ENCODE peak calls at places on chromosomes 13 and 19, in four cellular contexts. O is EL; F is stimulated activated CD4-positive, alpha-beta T cell treated with anti-CD3 and anti-CD28 coated beads, Interleukin-4, amount 100 ng/mL, for 48 hours; J is anterior cingulate cortex. G is an unnamed sample.

GRCh38 chr19:5864013-5864720 is 6.2 kb downstream of the FUT5 start:
- DNase-seq in O (no peak), F (no peak), J (no peak), G (no peak)

GRCh38 chr19:5050016-5050656 is 81.2 kb downstream of the KDM4B start:
- DNase-seq in O (no peak), F (no peak), J (no peak), G (no peak)

GRCh38 chr19:2770055-2771013 is 12.7 kb downstream of the SGTA start:
- DNase-seq in O (no peak), F (no peak), J (no peak), G (no peak)

GRCh38 chr19:48183356-48183755 is 12.9 kb downstream of the ZSWIM9 start:
- DNase-seq in O (no peak), F (no peak), J (no peak), G (no peak)

GRCh38 chr19:34676697-34677385 is at the start of gene SCGB2B2:
- DNase-seq in O (no peak), F (no peak), J (peak), G (no peak)

GRCh38 chr19:53511933-53512374 is 26.0 kb upstream of the ZNF331 start:
- DNase-seq in O (peak), F (peak), J (no peak), G (peak)

GRCh38 chr13:30088312-30088855 is 219.0 kb downstream of the KATNAL1 start:
- DNase-seq in O (no peak), F (no peak), J (no peak), G (no peak)

GRCh38 chr19:29505034-29505824 is 20.6 kb upstream of the VSTM2B start:
- DNase-seq in O (no peak), F (no peak), J (peak), G (no peak)

GRCh38 chr19:4581381-4582111 is 22.1 kb upstream of the SEMA6B start:
- DNase-seq in O (peak), F (no peak), J (peak), G (no peak)

GRCh38 chr13:75470676-75471075 is 11.3 kb downstream of the TBC1D4 start:
- DNase-seq in O (no peak), F (no peak), J (no peak), G (no peak)

GRCh38 chr13:106573855-106574254 is 5.9 kb upstream of the ARGLU1 start:
- DNase-seq in O (peak), F (no peak), J (no peak), G (peak)

GRCh38 chr13:71017607-71018006 is 849.4 kb downstream of the DACH1 start:
- DNase-seq in O (no peak), F (no peak), J (no peak), G (no peak)

GRCh38 chr13:92640936-92641335 is 585.7 kb upstream of the GPC6 start:
- DNase-seq in O (no peak), F (no peak), J (no peak), G (no peak)

GRCh38 chr13:93233997-93234416 is 7.4 kb downstream of the GPC6 start:
- DNase-seq in O (no peak), F (no peak), J (no peak), G (no peak)

GRCh38 chr13:45728759-45729158 is 26.6 kb downstream of the CBY2 start:
- DNase-seq in O (peak), F (no peak), J (no peak), G (peak)

GRCh38 chr13:21175656-21176194 is 627 bp downstream of the SKA3 start:
- DNase-seq in O (peak), F (no peak), J (no peak), G (no peak)

GRCh38 chr13:84951128-84951527 is 848.1 kb downstream of the SLITRK6 start:
- DNase-seq in O (no peak), F (no peak), J (no peak), G (no peak)

GRCh38 chr13:107295391-107296157 is 727.6 kb upstream of the ARGLU1 start:
- DNase-seq in O (no peak), F (no peak), J (no peak), G (no peak)

GRCh38 chr13:30526612-30527217 is 61.0 kb upstream of the HMGB1 start:
- DNase-seq in O (peak), F (no peak), J (no peak), G (no peak)

GRCh38 chr19:9818175-9818733 is 625 bp downstream of the FBXL12 start:
- DNase-seq in O (no peak), F (no peak), J (no peak), G (no peak)

GRCh38 chr19:4277051-4277700 is 1.9 kb upstream of the SHD start:
- DNase-seq in O (no peak), F (no peak), J (no peak), G (no peak)

GRCh38 chr19:49831592-49831991 is 13.5 kb downstream of the MED25 start:
- DNase-seq in O (no peak), F (no peak), J (no peak), G (no peak)

GRCh38 chr13:50457430-50458393 is 385.8 kb downstream of the DLEU7 start:
- DNase-seq in O (no peak), F (no peak), J (no peak), G (no peak)

GRCh38 chr13:44938854-44939253 is 50.4 kb downstream of the NUFIP1 start:
- DNase-seq in O (no peak), F (no peak), J (no peak), G (no peak)

GRCh38 chr19:3730457-3730958 is 22.3 kb downstream of the TJP3 start:
- DNase-seq in O (no peak), F (no peak), J (no peak), G (no peak)

GRCh38 chr13:58921129-58921528 is 1242.6 kb downstream of the DIAPH3 start:
- DNase-seq in O (no peak), F (no peak), J (no peak), G (no peak)

GRCh38 chr19:1082165-1082927 is 12.8 kb downstream of the POLR2E start:
- DNase-seq in O (peak), F (peak), J (no peak), G (peak)

GRCh38 chr19:41362143-41362847 is 1.7 kb downstream of the B9D2 start:
- DNase-seq in O (no peak), F (no peak), J (no peak), G (no peak)

GRCh38 chr13:102277286-102277685 is 124.6 kb downstream of the FGF14 start:
- DNase-seq in O (no peak), F (no peak), J (no peak), G (no peak)

GRCh38 chr13:45108716-45109706 is 11.3 kb upstream of the GTF2F2 start:
- DNase-seq in O (peak), F (no peak), J (no peak), G (no peak)

GRCh38 chr13:112718318-112718717 is 28.5 kb downstream of the ATP11A start:
- DNase-seq in O (no peak), F (no peak), J (no peak), G (no peak)

GRCh38 chr19:16328824-16329482 is 4.3 kb downstream of the KLF2 start:
- DNase-seq in O (peak), F (no peak), J (no peak), G (no peak)

GRCh38 chr19:40601061-40601973 is at the start of gene LTBP4:
- DNase-seq in O (peak), F (no peak), J (no peak), G (peak)

GRCh38 chr19:2487090-2487489 is 11.2 kb downstream of the GADD45B start:
- DNase-seq in O (no peak), F (no peak), J (no peak), G (no peak)

GRCh38 chr13:99322297-99323103 is 15.3 kb upstream of the GPR183 start:
- DNase-seq in O (peak), F (no peak), J (no peak), G (no peak)